ENCODE peak calls at places on chromosomes 5 and 9, in seven cellular contexts. One of them, this sample, is unnamed.

GRCh38 chr9:126131066-126132010 is 195.3 kb upstream of the MVB12B start:
- DNase-seq in progenitor cell of endocrine pancreas: no peak
- DNase-seq in WTC11: no peak
- DNase-seq in nucleus accumbens: no peak
- DNase-seq in NCI-H2029: no peak
- DNase-seq in GDM1: no peak
- DNase-seq in AG10803: no peak
- DNase-seq in this sample: peak

GRCh38 chr5:6579535-6579934 is 53.3 kb downstream of the NSUN2 start:
- DNase-seq in NCI-H2029: no peak
- DNase-seq in progenitor cell of endocrine pancreas: no peak
- DNase-seq in nucleus accumbens: no peak
- DNase-seq in AG10803: no peak
- DNase-seq in WTC11: no peak
- DNase-seq in GDM1: no peak
- DNase-seq in this sample: peak

GRCh38 chr5:57298985-57299491 is 125.2 kb downstream of the GPBP1 start:
- DNase-seq in WTC11: peak
- DNase-seq in NCI-H2029: peak
- DNase-seq in progenitor cell of endocrine pancreas: peak
- DNase-seq in nucleus accumbens: no peak
- DNase-seq in AG10803: peak
- DNase-seq in GDM1: peak
- DNase-seq in this sample: peak

GRCh38 chr9:132946624-132947295 is 2.3 kb upstream of the TSC1 start:
- DNase-seq in WTC11: no peak
- DNase-seq in NCI-H2029: no peak
- DNase-seq in nucleus accumbens: no peak
- DNase-seq in GDM1: no peak
- DNase-seq in progenitor cell of endocrine pancreas: no peak
- DNase-seq in AG10803: peak
- DNase-seq in this sample: no peak

GRCh38 chr5:118233601-118234000 is 754.7 kb downstream of the DTWD2 start:
- DNase-seq in progenitor cell of endocrine pancreas: no peak
- DNase-seq in nucleus accumbens: no peak
- DNase-seq in GDM1: no peak
- DNase-seq in AG10803: no peak
- DNase-seq in WTC11: no peak
- DNase-seq in NCI-H2029: no peak
- DNase-seq in this sample: no peak

GRCh38 chr5:90529939-90530677 is 724 bp upstream of the LYSMD3 start:
- DNase-seq in NCI-H2029: peak
- DNase-seq in AG10803: peak
- DNase-seq in WTC11: peak
- DNase-seq in nucleus accumbens: peak
- DNase-seq in progenitor cell of endocrine pancreas: peak
- DNase-seq in GDM1: peak
- DNase-seq in this sample: no peak

GRCh38 chr9:130823435-130823834 is 11.6 kb upstream of the ABL1 start:
- DNase-seq in GDM1: no peak
- DNase-seq in WTC11: no peak
- DNase-seq in nucleus accumbens: no peak
- DNase-seq in NCI-H2029: no peak
- DNase-seq in AG10803: peak
- DNase-seq in progenitor cell of endocrine pancreas: no peak
- DNase-seq in this sample: no peak

GRCh38 chr9:33250458-33250995 is 10.6 kb downstream of the SPINK4 start:
- DNase-seq in NCI-H2029: no peak
- DNase-seq in nucleus accumbens: no peak
- DNase-seq in progenitor cell of endocrine pancreas: no peak
- DNase-seq in AG10803: peak
- DNase-seq in GDM1: no peak
- DNase-seq in WTC11: no peak
- DNase-seq in this sample: no peak

GRCh38 chr9:128901379-128901778 is 19.4 kb upstream of the PHYHD1 start:
- DNase-seq in WTC11: no peak
- DNase-seq in AG10803: no peak
- DNase-seq in GDM1: no peak
- DNase-seq in NCI-H2029: no peak
- DNase-seq in progenitor cell of endocrine pancreas: no peak
- DNase-seq in nucleus accumbens: no peak
- DNase-seq in this sample: no peak

This sample was measured in stimulated activated effector memory CD8-positive, alpha-beta T cell treated with anti-CD3 and anti-CD28 coated beads, Interleukin-12 subunit alpha, Interleukin-12 subunit beta, amount 100 ng/mL, for 72 hours.